ENCODE peak calls at places on chromosome 2, in six cellular contexts. T is CD4-positive, CD25-positive, alpha-beta regulatory T cell; E is IMR-90; Z is psoas muscle; V is body of pancreas; I is SK-N-SH. L is an unnamed sample.

GRCh38 chr2:99707592-99707991 is 217.8 kb upstream of the REV1 start:
- DNase-seq in T (no peak), E (peak), Z (no peak), V (no peak), I (no peak), L (no peak)

GRCh38 chr2:133266075-133266925 is 302.0 kb downstream of the NCKAP5 start:
- DNase-seq in T (no peak), E (no peak), Z (no peak), V (no peak), I (peak), L (peak)

GRCh38 chr2:200406379-200406778 is 99.9 kb downstream of the SPATS2L start:
- DNase-seq in T (no peak), E (peak), Z (no peak), V (no peak), I (no peak), L (no peak)

GRCh38 chr2:48397846-48398245 is 132.1 kb upstream of the STON1 start:
- DNase-seq in T (no peak), E (no peak), Z (no peak), V (no peak), I (no peak), L (no peak)

GRCh38 chr2:142689206-142689605 is 188.3 kb upstream of the KYNU start:
- DNase-seq in T (no peak), E (no peak), Z (no peak), V (no peak), I (no peak), L (no peak)

GRCh38 chr2:232420463-232421188 is 14.0 kb downstream of the ALPG start:
- DNase-seq in T (peak), E (no peak), Z (no peak), V (peak), I (peak), L (no peak)

GRCh38 chr2:151999058-151999457 is 99.8 kb downstream of the CACNB4 start:
- DNase-seq in T (peak), E (peak), Z (peak), V (peak), I (peak), L (no peak)

GRCh38 chr2:84654414-84654813 is 138.1 kb downstream of the DNAH6 start:
- DNase-seq in T (no peak), E (no peak), Z (no peak), V (no peak), I (no peak), L (no peak)

GRCh38 chr2:218291318-218291933 is 877 bp downstream of the TMBIM1 start:
- DNase-seq in T (no peak), E (peak), Z (no peak), V (peak), I (no peak), L (no peak)

GRCh38 chr2:102033028-102033749 is 41.4 kb downstream of the IL1R2 start:
- DNase-seq in T (no peak), E (peak), Z (peak), V (peak), I (no peak), L (peak)

GRCh38 chr2:20457661-20458630 is 11.1 kb downstream of the RHOB start:
- DNase-seq in T (no peak), E (no peak), Z (no peak), V (no peak), I (no peak), L (no peak)

GRCh38 chr2:10245021-10245420 is 57.7 kb upstream of the HPCAL1 start:
- DNase-seq in T (no peak), E (no peak), Z (no peak), V (no peak), I (no peak), L (no peak)

GRCh38 chr2:206955253-206955652 is 15.9 kb downstream of the CPO start:
- DNase-seq in T (no peak), E (no peak), Z (no peak), V (no peak), I (no peak), L (no peak)

GRCh38 chr2:180203972-180204371 is 196.9 kb upstream of the CWC22 start:
- DNase-seq in T (no peak), E (peak), Z (peak), V (no peak), I (no peak), L (no peak)

GRCh38 chr2:16425462-16426336 is 239.9 kb downstream of the CYRIA start:
- DNase-seq in T (no peak), E (no peak), Z (no peak), V (peak), I (peak), L (no peak)

GRCh38 chr2:73827660-73828388 is 937 bp upstream of the STAMBP start:
- DNase-seq in T (no peak), E (no peak), Z (no peak), V (no peak), I (no peak), L (no peak)

GRCh38 chr2:73827018-73827417 is 1.7 kb upstream of the STAMBP start:
- DNase-seq in T (no peak), E (peak), Z (no peak), V (no peak), I (no peak), L (no peak)

GRCh38 chr2:73830871-73831401 is 2.2 kb downstream of the STAMBP start:
- DNase-seq in T (no peak), E (peak), Z (no peak), V (no peak), I (no peak), L (no peak)

GRCh38 chr2:73828818-73829570 is at the start of gene STAMBP:
- DNase-seq in T (peak), E (peak), Z (peak), V (peak), I (peak), L (peak)

DNA sequence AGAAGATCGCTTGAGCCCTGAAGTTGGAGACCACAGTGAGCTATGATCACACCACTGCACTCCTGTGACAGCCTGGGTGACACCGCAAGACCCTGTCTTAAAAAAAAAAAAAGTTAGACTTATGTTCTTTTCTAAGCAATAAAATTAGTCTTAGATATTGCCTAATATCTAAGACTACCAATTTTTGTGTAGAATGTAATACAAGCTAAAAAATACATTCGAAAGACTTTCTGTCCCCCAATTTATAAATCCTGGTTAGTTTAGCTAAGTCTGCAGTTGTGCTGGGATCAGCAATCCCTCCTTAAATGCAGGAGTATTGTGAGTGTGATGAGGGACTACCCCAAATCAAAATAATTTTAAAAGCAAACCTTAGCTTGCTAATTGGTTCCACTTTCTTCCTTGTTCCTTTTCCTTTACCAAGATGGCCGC is 358 bp upstream of the STAMBP start:
- DNase-seq in T (no peak), E (no peak), Z (no peak), V (no peak), I (no peak), L (no peak)
- H3K27ac ChIP-seq in T (peak), E (no peak), Z (peak), V (peak), I (peak), L (peak)

GRCh38 chr2:231245253-231246094 is 47.0 kb downstream of the ARMC9 start:
- DNase-seq in T (no peak), E (no peak), Z (no peak), V (peak), I (no peak), L (no peak)

GRCh38 chr2:231243883-231244282 is 45.5 kb downstream of the ARMC9 start:
- DNase-seq in T (no peak), E (no peak), Z (no peak), V (no peak), I (no peak), L (no peak)

GRCh38 chr2:231250146-231250545 is 51.7 kb downstream of the ARMC9 start:
- DNase-seq in T (no peak), E (no peak), Z (no peak), V (no peak), I (no peak), L (no peak)

GRCh38 chr2:231244382-231245252 is 46.2 kb downstream of the ARMC9 start:
- DNase-seq in T (no peak), E (no peak), Z (no peak), V (no peak), I (no peak), L (no peak)

DNA sequence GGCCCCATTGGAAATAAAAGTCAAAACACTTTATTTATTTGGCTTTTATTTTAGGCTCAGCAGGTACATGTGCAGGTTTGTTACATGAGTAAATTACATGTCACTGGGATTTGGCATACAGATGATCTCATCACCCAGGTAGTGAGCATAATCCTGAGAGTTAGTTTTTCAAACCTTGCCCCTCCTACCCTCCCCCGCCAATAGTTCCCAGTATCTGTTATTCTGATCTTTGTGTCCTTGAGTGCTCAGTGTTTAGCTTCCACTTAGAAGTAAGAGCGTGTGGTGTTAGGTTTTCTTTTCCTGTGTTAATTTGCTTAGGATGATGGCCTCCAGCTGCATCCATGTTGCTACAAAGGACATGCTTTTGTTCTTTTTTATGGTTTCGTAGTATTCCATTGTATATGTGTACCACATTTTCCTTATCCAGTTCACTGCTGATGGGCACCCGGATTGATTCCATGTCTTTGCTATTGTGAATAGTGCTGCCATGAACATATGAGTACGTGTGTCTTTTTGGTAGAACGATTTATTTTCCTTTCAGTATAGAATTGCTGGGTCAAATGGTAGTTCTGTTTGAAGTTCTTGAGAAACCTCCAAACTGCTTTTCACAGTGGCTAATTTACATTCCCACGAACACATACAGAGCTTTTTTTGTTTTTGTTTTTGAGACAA is 47.9 kb downstream of the ARMC9 start:
- DNase-seq in T (no peak), E (no peak), Z (no peak), V (no peak), I (no peak), L (no peak)
- H3K27ac ChIP-seq in T (no peak), E (no peak), Z (no peak), V (peak), I (no peak), L (no peak)

GRCh38 chr2:237257471-237257951 is 156.5 kb downstream of the COL6A3 start:
- DNase-seq in T (no peak), E (peak), Z (no peak), V (no peak), I (no peak), L (peak)
- H3K27ac ChIP-seq in T (no peak), E (peak), Z (peak), V (no peak), I (no peak), L (peak)

GRCh38 chr2:68436270-68436669 is 30.8 kb downstream of the FBXO48 start:
- DNase-seq in T (no peak), E (peak), Z (no peak), V (no peak), I (no peak), L (no peak)
- H3K27ac ChIP-seq in T (no peak), E (no peak), Z (peak), V (no peak), I (no peak), L (no peak)

GRCh38 chr2:112867701-112868631 is 31.4 kb upstream of the IL1B start:
- DNase-seq in T (no peak), E (no peak), Z (no peak), V (no peak), I (no peak), L (no peak)
- H3K27ac ChIP-seq in T (no peak), E (no peak), Z (no peak), V (no peak), I (no peak), L (no peak)

GRCh38 chr2:241555711-241556110 is 2.8 kb upstream of the BOK start:
- DNase-seq in T (no peak), E (no peak), Z (no peak), V (no peak), I (no peak), L (no peak)
- H3K27ac ChIP-seq in T (no peak), E (no peak), Z (no peak), V (no peak), I (no peak), L (no peak)

GRCh38 chr2:198710562-198710961 is 747.2 kb downstream of the SATB2 start:
- DNase-seq in T (no peak), E (no peak), Z (no peak), V (no peak), I (no peak), L (no peak)

GRCh38 chr2:198712485-198712884 is 745.3 kb downstream of the SATB2 start:
- DNase-seq in T (no peak), E (no peak), Z (no peak), V (no peak), I (no peak), L (no peak)

GRCh38 chr2:198715304-198715703 is 742.4 kb downstream of the SATB2 start:
- DNase-seq in T (no peak), E (no peak), Z (no peak), V (no peak), I (no peak), L (no peak)

GRCh38 chr2:198706683-198707082 is 751.1 kb downstream of the SATB2 start:
- DNase-seq in T (no peak), E (no peak), Z (no peak), V (no peak), I (no peak), L (no peak)

DNA sequence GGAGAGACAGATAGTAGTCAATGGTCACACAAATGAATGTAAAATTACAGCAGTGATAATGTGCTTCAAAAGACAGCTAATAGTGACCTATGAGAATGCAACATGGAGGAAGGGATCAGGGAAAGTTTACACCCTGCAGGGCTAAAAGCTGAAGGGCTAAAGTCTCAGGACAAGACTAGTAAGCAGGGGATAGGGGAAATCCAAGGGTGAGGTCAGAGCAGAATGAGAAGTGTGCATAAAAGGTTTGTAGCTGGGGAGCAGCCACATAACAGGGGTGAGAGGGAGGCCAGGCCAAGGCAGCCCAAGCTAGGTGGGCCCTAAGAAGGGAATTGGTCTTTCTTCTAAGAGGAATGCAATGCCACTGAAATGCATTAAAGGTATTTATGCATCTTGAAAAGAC is 746.3 kb downstream of the SATB2 start:
- DNase-seq in T (no peak), E (no peak), Z (no peak), V (no peak), I (no peak), L (no peak)
- H3K27ac ChIP-seq in T (no peak), E (no peak), Z (no peak), V (no peak), I (no peak), L (no peak)

GRCh38 chr2:168538133-168538532 is 82.1 kb downstream of the CERS6 start:
- DNase-seq in T (no peak), E (no peak), Z (no peak), V (no peak), I (no peak), L (no peak)
- H3K27ac ChIP-seq in T (no peak), E (no peak), Z (no peak), V (no peak), I (no peak), L (no peak)

GRCh38 chr2:216556202-216556601 is 57.6 kb downstream of the RPL37A start:
- DNase-seq in T (no peak), E (no peak), Z (no peak), V (no peak), I (no peak), L (no peak)
- H3K27ac ChIP-seq in T (no peak), E (no peak), Z (no peak), V (no peak), I (peak), L (no peak)

GRCh38 chr2:68741238-68741637 is 6.6 kb downstream of the ARHGAP25 start:
- DNase-seq in T (no peak), E (no peak), Z (no peak), V (no peak), I (no peak), L (no peak)
- H3K27ac ChIP-seq in T (peak), E (no peak), Z (no peak), V (no peak), I (no peak), L (no peak)